ENCODE peak calls at places on chromosomes 2 and 18, in four cellular contexts. E is GM19239; L is stimulated activated CD4-positive, alpha-beta T cell treated with anti-CD3 and anti-CD28 coated beads, Interleukin-15, amount 100 ng/mL, for 24 hours; F is activated CD4-positive, alpha-beta T cell treated with anti-CD3 and anti-CD28 coated beads for 4 hours. P is an unnamed sample.

GRCh38 chr2:41880561-41881243 is 167.1 kb upstream of the PKDCC start:
- DNase-seq in E (no peak), L (no peak), F (no peak), P (no peak)

GRCh38 chr2:45578056-45578843 is 32.8 kb downstream of the SRBD1 start:
- DNase-seq in E (no peak), L (peak), F (peak), P (peak)

GRCh38 chr2:173831312-173832229 is 133.6 kb downstream of the SP3 start:
- DNase-seq in E (no peak), L (no peak), F (no peak), P (no peak)

GRCh38 chr2:38581193-38582147 is 21.3 kb downstream of the HNRNPLL start:
- DNase-seq in E (no peak), L (peak), F (peak), P (peak)

GRCh38 chr2:197306691-197307030 is 3.9 kb downstream of the ANKRD44 start:
- DNase-seq in E (no peak), L (peak), F (no peak), P (no peak)

GRCh38 chr18:23887493-23887892 is 127.1 kb upstream of the TTC39C start:
- DNase-seq in E (no peak), L (no peak), F (no peak), P (no peak)

GRCh38 chr2:235170536-235171510 is 219.0 kb downstream of the SH3BP4 start:
- DNase-seq in E (no peak), L (no peak), F (no peak), P (no peak)

GRCh38 chr2:45946023-45946422 is 294.5 kb downstream of the PRKCE start:
- DNase-seq in E (no peak), L (no peak), F (no peak), P (no peak)

GRCh38 chr2:140804682-140805235 is 1326.1 kb downstream of the LRP1B start:
- DNase-seq in E (no peak), L (no peak), F (no peak), P (no peak)

GRCh38 chr2:154623819-154624218 is 74.7 kb upstream of the KCNJ3 start:
- DNase-seq in E (peak), L (no peak), F (no peak), P (no peak)

GRCh38 chr2:95012881-95013550 is 12.5 kb upstream of the MAL start:
- DNase-seq in E (no peak), L (no peak), F (no peak), P (peak)

GRCh38 chr2:219619235-219619634 is 8.2 kb upstream of the SLC4A3 start:
- DNase-seq in E (no peak), L (no peak), F (no peak), P (no peak)

GRCh38 chr2:105873721-105874120 is 129.0 kb downstream of the NCK2 start:
- DNase-seq in E (peak), L (peak), F (peak), P (peak)

GRCh38 chr2:174266288-174266687 is 18.0 kb upstream of the OLA1 start:
- DNase-seq in E (no peak), L (no peak), F (no peak), P (no peak)

GRCh38 chr2:236578411-236578846 is 8.8 kb downstream of the ACKR3 start:
- DNase-seq in E (no peak), L (no peak), F (no peak), P (no peak)

GRCh38 chr2:37781028-37781427 is 109.6 kb upstream of the CDC42EP3 start:
- DNase-seq in E (no peak), L (no peak), F (no peak), P (no peak)

GRCh38 chr2:20425371-20425881 is 21.4 kb upstream of the RHOB start:
- DNase-seq in E (no peak), L (no peak), F (no peak), P (peak)

GRCh38 chr2:31037058-31037457 is 101.2 kb downstream of the GALNT14 start:
- DNase-seq in E (no peak), L (no peak), F (no peak), P (no peak)

GRCh38 chr2:63662028-63662804 is 73.5 kb downstream of the MDH1 start:
- DNase-seq in E (no peak), L (no peak), F (no peak), P (no peak)

GRCh38 chr18:7608174-7608550 is 41.0 kb downstream of the PTPRM start:
- DNase-seq in E (no peak), L (no peak), F (no peak), P (no peak)

P was measured in GM06990.